ENCODE peak calls at places on chromosomes 16 and 17, in six cellular contexts. R is aorta; E is fibroblast of lung; S is heart right ventricle; P is CD4-positive, alpha-beta memory T cell; L is esophagus muscularis mucosa. J is an unnamed sample.

GRCh38 chr16:66946974-66947301 is 11.6 kb downstream of the CES2 start:
- DNase-seq in R (no peak), E (no peak), S (no peak), P (no peak), L (no peak), J (no peak)

GRCh38 chr17:66412857-66413563 is 110.6 kb downstream of the PRKCA start:
- DNase-seq in R (no peak), E (no peak), S (no peak), P (no peak), L (no peak), J (no peak)

GRCh38 chr17:21419299-21420239 is 43.4 kb downstream of the KCNJ12 start:
- DNase-seq in R (no peak), E (no peak), S (no peak), P (peak; percentile 58), L (no peak), J (no peak)

GRCh38 chr17:27746881-27747280 is 53.4 kb downstream of the NOS2 start:
- DNase-seq in R (no peak), E (no peak), S (no peak), P (no peak), L (peak; percentile 70), J (no peak)

GRCh38 chr16:64292953-64293352 is 828.9 kb downstream of the CDH11 start:
- DNase-seq in R (no peak), E (no peak), S (no peak), P (no peak), L (no peak), J (no peak)

GRCh38 chr16:8929086-8929748 is 34.5 kb downstream of the USP7 start:
- DNase-seq in R (no peak), E (no peak), S (no peak), P (no peak), L (no peak), J (no peak)

GRCh38 chr17:68297168-68297567 is 5.9 kb downstream of the ARSG start:
- DNase-seq in R (no peak), E (no peak), S (no peak), P (no peak), L (no peak), J (no peak)

GRCh38 chr17:78838574-78839005 is 2.0 kb downstream of the USP36 start:
- DNase-seq in R (no peak), E (no peak), S (no peak), P (no peak), L (no peak), J (no peak)

GRCh38 chr17:13490906-13491502 is 110.7 kb downstream of the HS3ST3A1 start:
- DNase-seq in R (no peak), E (no peak), S (no peak), P (no peak), L (peak; percentile 14), J (no peak)

GRCh38 chr17:56514899-56515298 is 78.6 kb upstream of the NOG start:
- DNase-seq in R (no peak), E (no peak), S (no peak), P (no peak), L (peak; percentile 75), J (no peak)

GRCh38 chr17:76884995-76885896 is 17.0 kb downstream of the MGAT5B start:
- DNase-seq in R (no peak), E (no peak), S (no peak), P (no peak), L (no peak), J (no peak)

GRCh38 chr16:86085795-86086194 is 186.8 kb downstream of the IRF8 start:
- DNase-seq in R (no peak), E (no peak), S (no peak), P (no peak), L (no peak), J (no peak)

GRCh38 chr16:15576960-15577958 is 65.7 kb downstream of the MARF1 start:
- DNase-seq in R (no peak), E (no peak), S (no peak), P (no peak), L (no peak), J (no peak)

GRCh38 chr17:67528751-67529436 is 151.8 kb downstream of the PITPNC1 start:
- DNase-seq in R (peak; percentile 92), E (peak; percentile 82), S (peak; percentile 74), P (no peak), L (peak; percentile 93), J (peak; percentile 94)

GRCh38 chr16:50578147-50578546 is 30.0 kb downstream of the NKD1 start:
- DNase-seq in R (peak; percentile 16), E (no peak), S (no peak), P (no peak), L (no peak), J (no peak)

GRCh38 chr16:66844342-66845079 is at the start of gene CA7:
- DNase-seq in R (no peak), E (no peak), S (no peak), P (no peak), L (no peak), J (no peak)

GRCh38 chr16:4309833-4310266 is 6.0 kb upstream of the GLIS2 start:
- DNase-seq in R (peak; percentile 87), E (peak; percentile 83), S (no peak), P (peak; percentile 41), L (no peak), J (peak; percentile 86)

GRCh38 chr17:40058151-40058784 is 4.1 kb upstream of the MED24 start:
- DNase-seq in R (peak; percentile 62), E (peak; percentile 60), S (no peak), P (no peak), L (no peak), J (peak; percentile 56)

GRCh38 chr16:88049561-88050545 is 98.6 kb downstream of the BANP start:
- DNase-seq in R (peak; percentile 51), E (no peak), S (no peak), P (no peak), L (no peak), J (no peak)

GRCh38 chr17:2972749-2973148 is 90.7 kb downstream of the OR1D5 start:
- DNase-seq in R (no peak), E (peak; percentile 27), S (no peak), P (no peak), L (no peak), J (no peak)

GRCh38 chr16:22813946-22814325 is at the start of gene HS3ST2:
- DNase-seq in R (peak; percentile 91), E (no peak), S (peak; percentile 24), P (no peak), L (no peak), J (no peak)

GRCh38 chr17:64632606-64633005 is 29.5 kb downstream of the SMURF2 start:
- DNase-seq in R (no peak), E (peak; percentile 53), S (no peak), P (no peak), L (no peak), J (peak; percentile 30)

GRCh38 chr16:89198417-89199240 is 1.7 kb downstream of the SLC22A31 start:
- DNase-seq in R (no peak), E (no peak), S (no peak), P (no peak), L (no peak), J (no peak)

GRCh38 chr17:44595216-44595775 is 38.0 kb downstream of the FZD2 start:
- DNase-seq in R (no peak), E (no peak), S (no peak), P (no peak), L (no peak), J (no peak)

GRCh38 chr17:73311428-73311780 is 397 bp downstream of the CDC42EP4 start:
- DNase-seq in R (peak; percentile 85), E (no peak), S (peak; percentile 50), P (no peak), L (no peak), J (no peak)

GRCh38 chr16:81480856-81481821 is 36.5 kb downstream of the CMIP start:
- DNase-seq in R (no peak), E (peak; percentile 28), S (peak; percentile 55), P (no peak), L (no peak), J (no peak)

GRCh38 chr17:296382-296781 is 56.2 kb downstream of the RPH3AL start:
- DNase-seq in R (peak; percentile 63), E (no peak), S (no peak), P (no peak), L (no peak), J (no peak)

GRCh38 chr16:69097425-69097824 is 8.0 kb upstream of the HAS3 start:
- DNase-seq in R (no peak), E (no peak), S (no peak), P (no peak), L (no peak), J (no peak)

GRCh38 chr16:2586901-2587480 is 49.2 kb downstream of the PDPK1 start:
- DNase-seq in R (peak; percentile 67), E (no peak), S (no peak), P (no peak), L (no peak), J (no peak)

DNA sequence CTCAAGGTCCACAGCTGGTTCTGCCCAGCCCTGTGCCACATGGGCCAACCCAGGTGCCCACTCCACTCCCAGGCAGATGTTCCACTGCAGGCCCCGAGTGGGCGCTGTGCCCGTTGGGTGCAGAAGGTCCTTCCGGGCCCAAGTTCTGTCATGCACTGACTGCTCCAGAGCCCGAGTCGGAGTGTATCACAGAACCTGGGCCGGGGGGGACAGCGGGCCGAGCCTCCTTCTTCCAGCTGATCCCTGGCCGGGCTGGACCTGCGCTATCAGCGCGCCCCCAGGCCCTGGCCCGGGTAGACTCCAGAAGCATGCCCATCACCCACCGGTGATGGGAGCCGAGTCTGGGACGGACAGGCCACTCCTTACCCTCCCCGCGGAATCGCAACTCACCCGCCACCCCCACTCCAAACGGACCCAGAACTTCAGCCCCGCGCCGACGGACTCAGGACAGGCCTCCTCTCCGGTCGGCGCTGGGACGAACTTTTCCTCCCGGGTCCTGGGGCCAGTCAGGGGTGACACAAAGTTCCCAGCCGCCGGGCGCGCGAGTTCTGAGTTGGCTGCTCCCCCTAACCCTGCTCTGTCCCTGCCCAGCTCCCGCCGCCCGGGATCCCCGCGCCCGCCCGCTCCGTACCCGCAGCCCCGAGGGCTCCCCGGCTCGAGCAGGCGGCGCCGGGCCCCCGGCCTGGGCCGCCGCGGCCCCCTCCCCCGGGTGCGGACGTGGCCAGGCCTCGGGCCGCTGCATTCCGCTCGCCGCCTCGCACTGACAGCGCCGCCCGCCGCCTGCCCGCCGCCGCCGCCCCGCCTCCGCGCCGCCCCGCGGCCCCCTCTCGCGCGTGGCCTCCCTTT is at the start of gene COPZ2:
- DNase-seq in R (peak; percentile 90), E (peak; percentile 51), S (peak; percentile 70), P (peak; percentile 62), L (no peak), J (peak; percentile 51)
- H3K27ac ChIP-seq in R (no peak within 1 kb of the TSS), E (peak within 1 kb of the TSS; percentile 63), S (peak within 1 kb of the TSS; percentile 80), P (no peak within 1 kb of the TSS), L (peak within 1 kb of the TSS; percentile 87), J (peak within 1 kb of the TSS; percentile 4)

GRCh38 chr17:4176803-4177472 is 33.9 kb downstream of the CYB5D2 start:
- DNase-seq in R (peak; percentile 36), E (no peak), S (no peak), P (no peak), L (no peak), J (no peak)
- H3K27ac ChIP-seq in R (no peak overlapping the region), E (no peak overlapping the region), S (no peak overlapping the region), P (peak overlapping the region; percentile 74), L (no peak overlapping the region), J (no peak overlapping the region)

DNA sequence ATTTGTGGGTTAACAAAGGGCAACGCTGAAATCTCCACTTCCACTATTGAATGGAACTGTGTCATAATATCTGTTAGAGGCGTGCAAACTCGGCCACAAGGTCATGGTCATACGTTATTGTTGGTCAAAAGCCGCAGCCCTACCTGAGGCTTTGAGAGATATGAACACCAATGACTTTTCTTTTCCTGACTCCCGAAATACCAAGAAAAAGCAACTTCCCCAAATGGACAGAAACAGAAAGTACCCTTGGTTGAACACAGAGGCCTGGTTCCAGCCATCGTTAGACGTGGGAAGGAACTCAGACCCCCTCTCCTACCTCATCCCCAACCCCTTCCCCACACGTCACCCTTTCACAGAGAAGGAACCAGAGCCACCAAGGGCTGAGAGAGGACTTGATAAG is 1.4 kb upstream of the PIK3R5 start:
- DNase-seq in R (no peak), E (no peak), S (no peak), P (no peak), L (no peak), J (no peak)
- H3K27ac ChIP-seq in R (no peak overlapping the region), E (no peak overlapping the region), S (no peak overlapping the region), P (no peak overlapping the region), L (peak overlapping the region; percentile 0), J (no peak overlapping the region)

GRCh38 chr17:19940722-19941464 is 36.7 kb downstream of the AKAP10 start:
- DNase-seq in R (no peak), E (peak; percentile 38), S (no peak), P (no peak), L (no peak), J (no peak)
- H3K27ac ChIP-seq in R (no peak overlapping the region), E (no peak overlapping the region), S (no peak overlapping the region), P (no peak overlapping the region), L (no peak overlapping the region), J (no peak overlapping the region)

J was measured in endothelial cell of umbilical vein.